ENCODE peak calls at places on chromosomes 3 and 15, in seven cellular contexts. P, Y, V, C, I, G and M are unnamed samples. For H3K27me3, the result is how much of the 10 kb centered on the place peaks cover.

GRCh38 chr15:45635763-45636292 is 999 bp downstream of the SQOR start:
- DNase-seq in G (no peak), I (no peak), Y (no peak), P (no peak), V (no peak), C (no peak), M (no peak)

GRCh38 chr3:195187609-195188529 is 83.1 kb downstream of the XXYLT1 start:
- DNase-seq in C (no peak), G (no peak), P (no peak), Y (no peak), V (peak), I (no peak), M (peak)

GRCh38 chr3:157531301-157531660 is 28.1 kb upstream of the VEPH1 start:
- DNase-seq in Y (no peak), C (no peak), G (no peak), I (no peak), P (no peak), V (no peak), M (no peak)

GRCh38 chr3:15794303-15794771 is 3.4 kb downstream of the ANKRD28 start:
- DNase-seq in C (no peak), G (peak), Y (no peak), V (no peak), I (no peak), P (no peak), M (no peak)

GRCh38 chr3:72338942-72339749 is 509.1 kb downstream of the SHQ1 start:
- DNase-seq in V (peak), I (peak), C (peak), P (no peak), G (peak), Y (no peak), M (no peak)

GRCh38 chr3:124730129-124730919 is at the start of gene UMPS:
- DNase-seq in P (peak), I (peak), G (peak), Y (peak), V (peak), C (peak), M (peak)

GRCh38 chr3:30952786-30953185 is 58.3 kb upstream of the GADL1 start:
- DNase-seq in P (peak), C (no peak), I (no peak), Y (no peak), V (no peak), G (no peak), M (no peak)

GRCh38 chr3:64091501-64091900 is 68.2 kb upstream of the PSMD6 start:
- DNase-seq in C (no peak), G (no peak), Y (no peak), P (no peak), V (no peak), I (no peak), M (no peak)

GRCh38 chr3:73808862-73809509 is 184.2 kb upstream of the PDZRN3 start:
- DNase-seq in P (no peak), I (no peak), C (no peak), Y (no peak), V (peak), G (no peak), M (no peak)

GRCh38 chr3:126952261-126952982 is 30.5 kb upstream of the PLXNA1 start:
- DNase-seq in G (no peak), V (no peak), P (no peak), Y (no peak), I (no peak), C (no peak), M (peak)

GRCh38 chr3:56725175-56725574 is 42.1 kb upstream of the TASOR start:
- DNase-seq in G (no peak), V (no peak), C (no peak), I (no peak), P (no peak), Y (peak), M (no peak)

GRCh38 chr15:91849180-91849579 is 4.3 kb upstream of the SLCO3A1 start:
- DNase-seq in G (no peak), V (no peak), Y (no peak), P (no peak), C (no peak), I (no peak), M (no peak)

GRCh38 chr15:57821826-57822225 is 115.3 kb downstream of the POLR2M start:
- DNase-seq in P (no peak), V (no peak), C (no peak), I (no peak), Y (no peak), G (no peak), M (no peak)

GRCh38 chr15:101115887-101116680 is 135.8 kb downstream of the CHSY1 start:
- DNase-seq in P (no peak), Y (no peak), G (no peak), I (no peak), V (peak), C (no peak), M (peak)

GRCh38 chr3:165855581-165855980 is 18.4 kb upstream of the BCHE start:
- DNase-seq in V (no peak), P (no peak), C (no peak), G (no peak), I (no peak), Y (no peak), M (no peak)

GRCh38 chr3:3798641-3799113 is 554 bp upstream of the LRRN1 start:
- DNase-seq in C (no peak), V (no peak), Y (peak), G (no peak), I (no peak), P (no peak), M (no peak)

GRCh38 chr15:97903560-97904195 is 56.8 kb upstream of the ARRDC4 start:
- DNase-seq in C (no peak), G (no peak), I (no peak), P (no peak), Y (no peak), V (no peak), M (no peak)

GRCh38 chr3:118884748-118885206 is 149.9 kb downstream of the IGSF11 start:
- DNase-seq in I (peak), P (no peak), Y (peak), V (peak), G (peak), C (peak), M (no peak)
- TF ChIP-seq CTCF in I (peak), P (peak), Y (peak), V (peak), G (peak), C (peak), M (peak)

GRCh38 chr15:39960411-39960810 is 26.5 kb downstream of the EIF2AK4 start:
- DNase-seq in V (no peak), Y (no peak), G (no peak), C (no peak), P (no peak), I (no peak), M (no peak)
- H3K27me3 ChIP-seq in V (under half), Y (under half), G (under half), C (under half), P (under half), I (under half), M (under half)

GRCh38 chr3:179738998-179739397 is 86.2 kb downstream of the USP13 start:
- DNase-seq in Y (no peak), V (no peak), I (no peak), P (no peak), G (no peak), C (no peak), M (no peak)

GRCh38 chr3:179743913-179744312 is 91.1 kb downstream of the USP13 start:
- DNase-seq in Y (no peak), P (no peak), G (no peak), I (no peak), V (no peak), C (no peak), M (no peak)

GRCh38 chr3:179744667-179745066 is 91.8 kb downstream of the USP13 start:
- DNase-seq in V (no peak), C (no peak), G (no peak), I (no peak), P (no peak), Y (no peak), M (no peak)

GRCh38 chr3:179735321-179735720 is 82.5 kb downstream of the USP13 start:
- DNase-seq in Y (no peak), G (no peak), V (no peak), C (no peak), I (no peak), P (no peak), M (no peak)

DNA sequence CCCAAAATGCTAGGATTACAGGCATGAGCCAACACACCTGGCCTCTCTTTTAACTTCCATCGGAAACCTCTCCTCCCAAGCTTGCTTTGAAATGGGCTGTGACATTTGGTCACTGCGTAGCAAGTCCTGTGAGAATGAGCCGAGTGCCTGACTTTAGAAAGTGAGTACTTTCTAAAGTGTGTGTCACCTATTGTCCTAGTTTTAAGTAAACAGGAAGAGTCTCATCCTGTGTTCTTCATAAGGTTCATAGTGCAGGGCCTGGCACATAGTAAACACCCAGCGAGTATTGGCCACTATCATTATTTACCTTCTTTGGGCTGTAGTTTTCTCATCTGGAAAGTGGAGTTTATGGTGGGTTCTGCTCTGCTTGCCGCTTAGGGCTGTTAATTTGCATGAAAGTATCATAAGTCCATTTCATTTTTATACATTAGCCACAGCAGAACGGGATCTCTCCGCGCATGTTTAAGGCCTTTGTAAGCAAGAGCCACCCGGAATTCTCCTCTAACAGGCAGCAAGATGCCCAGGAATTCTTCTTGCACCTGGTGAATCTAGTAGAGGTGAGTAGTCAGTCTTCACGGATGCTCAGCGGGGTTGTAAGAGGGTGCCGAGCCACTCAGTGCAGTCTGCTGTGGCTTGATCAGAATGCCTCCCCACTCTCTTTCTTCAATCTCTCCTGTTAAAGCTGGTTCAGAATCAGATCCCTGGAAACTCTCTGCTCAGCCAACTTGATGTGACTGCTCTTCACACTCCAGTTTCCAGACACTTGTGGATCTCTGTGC is 87.2 kb downstream of the USP13 start:
- DNase-seq in V (no peak), P (peak), C (no peak), I (no peak), Y (no peak), G (no peak), M (no peak)
- TF ChIP-seq POLR2AphosphoS5 in V (no peak), P (no peak), C (no peak), I (no peak), Y (no peak), G (no peak), M (no peak)

GRCh38 chr3:8606666-8607065 is 37.9 kb downstream of the SSUH2 start:
- DNase-seq in C (no peak), P (no peak), I (no peak), Y (no peak), G (no peak), V (peak), M (no peak)

GRCh38 chr3:8608791-8609171 is 35.8 kb downstream of the SSUH2 start:
- DNase-seq in G (no peak), P (no peak), I (no peak), C (no peak), Y (no peak), V (peak), M (no peak)

GRCh38 chr3:8604988-8605387 is 39.6 kb downstream of the SSUH2 start:
- DNase-seq in V (peak), I (no peak), G (no peak), Y (no peak), P (no peak), C (no peak), M (no peak)

GRCh38 chr3:8608041-8608790 is 36.4 kb downstream of the SSUH2 start:
- DNase-seq in V (peak), P (no peak), C (no peak), G (no peak), I (no peak), Y (no peak), M (no peak)

GRCh38 chr3:8607285-8608040 is 37.1 kb downstream of the SSUH2 start:
- DNase-seq in C (peak), Y (no peak), P (no peak), I (no peak), V (peak), G (no peak), M (no peak)
- TF ChIP-seq CTCF in C (peak), Y (peak), P (peak), I (peak), V (peak), G (peak), M (peak)

GRCh38 chr3:37668431-37668830 is 193.2 kb upstream of the CTDSPL start:
- DNase-seq in Y (no peak), C (no peak), V (no peak), G (no peak), I (no peak), P (peak), M (peak)

GRCh38 chr3:37671926-37672325 is 189.8 kb upstream of the CTDSPL start:
- DNase-seq in I (no peak), V (no peak), Y (no peak), C (no peak), G (no peak), P (peak), M (no peak)

GRCh38 chr3:37668831-37669610 is 192.7 kb upstream of the CTDSPL start:
- DNase-seq in I (no peak), V (no peak), C (no peak), P (peak), Y (peak), G (no peak), M (peak)

GRCh38 chr3:37673391-37673790 is 188.3 kb upstream of the CTDSPL start:
- DNase-seq in Y (no peak), G (no peak), P (peak), C (no peak), V (no peak), I (no peak), M (no peak)

GRCh38 chr3:37671000-37671483 is 190.6 kb upstream of the CTDSPL start:
- DNase-seq in Y (no peak), V (no peak), P (peak), I (no peak), C (no peak), G (no peak), M (no peak)
- H3K27me3 ChIP-seq in Y (under half), V (under half), P (under half), I (under half), C (under half), G (under half), M (under half)

GRCh38 chr15:76178321-76178720 is 118.5 kb downstream of the TMEM266 start:
- DNase-seq in P (no peak), V (no peak), I (no peak), C (no peak), G (no peak), Y (no peak), M (no peak)

GRCh38 chr15:76176059-76176458 is 116.3 kb downstream of the TMEM266 start:
- DNase-seq in P (no peak), Y (no peak), V (no peak), I (no peak), G (no peak), C (no peak), M (no peak)

GRCh38 chr15:76179023-76179422 is 119.2 kb downstream of the TMEM266 start:
- DNase-seq in I (no peak), Y (no peak), C (no peak), G (no peak), V (no peak), P (no peak), M (no peak)

GRCh38 chr15:76176487-76177085 is 116.8 kb downstream of the TMEM266 start:
- DNase-seq in G (no peak), V (no peak), C (no peak), Y (no peak), P (no peak), I (no peak), M (no peak)

DNA sequence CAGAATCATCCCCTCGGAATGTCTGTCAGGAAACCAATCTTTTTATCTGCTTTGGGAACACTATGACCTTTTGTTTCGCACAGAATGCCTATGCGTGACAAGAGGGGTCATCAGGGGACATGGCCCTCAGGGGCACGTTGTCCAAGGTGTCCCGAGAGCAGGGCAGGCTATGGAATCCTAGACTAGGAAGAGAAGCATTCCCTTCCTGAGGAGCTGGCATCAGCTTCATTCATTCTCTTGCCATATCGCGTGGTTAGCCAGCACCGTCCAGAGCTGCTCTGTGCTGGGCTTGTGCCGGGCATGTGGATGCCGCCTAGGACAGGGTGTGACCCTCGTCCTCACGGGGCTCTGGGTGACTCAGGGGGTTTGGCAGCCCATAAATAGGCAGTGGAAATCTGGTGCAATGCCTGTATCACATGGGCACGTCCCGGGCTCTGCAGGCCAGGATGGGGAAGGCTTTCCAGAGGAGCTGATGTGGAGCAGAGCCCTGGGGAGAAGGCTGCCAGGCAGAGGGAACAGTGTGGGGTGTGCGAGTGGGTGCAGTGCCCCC is 117.8 kb downstream of the TMEM266 start:
- DNase-seq in P (no peak), V (no peak), C (no peak), Y (no peak), G (no peak), I (no peak), M (peak)
- TF ChIP-seq POLR2AphosphoS5 in P (peak), V (no peak), C (no peak), Y (no peak), G (no peak), I (no peak), M (no peak)

DNA sequence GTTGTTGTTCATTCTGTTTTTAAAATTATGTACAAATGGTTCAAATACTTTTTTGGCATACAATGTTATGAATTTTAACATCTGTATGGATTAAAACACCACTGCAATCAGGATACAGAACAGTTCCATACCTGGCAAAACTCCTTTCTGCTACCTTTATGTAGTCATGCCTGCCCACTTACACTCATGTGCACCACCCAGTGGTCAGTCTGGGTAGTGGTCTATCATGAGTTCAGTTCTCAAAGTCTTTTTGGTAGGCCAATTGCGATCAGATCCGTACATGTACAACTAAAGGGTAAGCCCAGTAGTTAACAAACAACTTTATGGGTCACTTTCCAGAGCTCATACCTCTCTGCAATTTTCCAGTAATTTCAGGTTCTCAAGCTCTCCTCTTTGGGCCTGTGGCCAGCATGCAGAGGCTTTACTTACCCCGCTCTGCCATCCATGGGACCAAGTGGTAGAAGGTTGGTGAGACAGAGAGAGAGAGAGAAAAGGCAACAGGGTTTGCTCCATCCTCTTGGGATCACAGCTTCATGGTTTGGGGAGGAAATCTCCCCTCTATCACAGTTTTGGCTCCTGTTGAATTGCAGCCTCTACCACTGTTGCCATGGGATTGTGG is 63.9 kb upstream of the FAM98B start:
- DNase-seq in Y (peak), P (no peak), C (peak), I (peak), V (peak), G (peak), M (no peak)
- TF ChIP-seq CTCF in Y (peak), P (peak), C (peak), I (peak), V (peak), G (peak), M (peak)

GRCh38 chr3:130517541-130517940 is 564 bp downstream of the COL6A6 start:
- DNase-seq in G (no peak), V (no peak), P (no peak), Y (no peak), C (no peak), I (no peak), M (no peak)
- H3K27me3 ChIP-seq in G (under half), V (under half), P (under half), Y (under half), C (half or more), I (under half), M (under half)

DNA sequence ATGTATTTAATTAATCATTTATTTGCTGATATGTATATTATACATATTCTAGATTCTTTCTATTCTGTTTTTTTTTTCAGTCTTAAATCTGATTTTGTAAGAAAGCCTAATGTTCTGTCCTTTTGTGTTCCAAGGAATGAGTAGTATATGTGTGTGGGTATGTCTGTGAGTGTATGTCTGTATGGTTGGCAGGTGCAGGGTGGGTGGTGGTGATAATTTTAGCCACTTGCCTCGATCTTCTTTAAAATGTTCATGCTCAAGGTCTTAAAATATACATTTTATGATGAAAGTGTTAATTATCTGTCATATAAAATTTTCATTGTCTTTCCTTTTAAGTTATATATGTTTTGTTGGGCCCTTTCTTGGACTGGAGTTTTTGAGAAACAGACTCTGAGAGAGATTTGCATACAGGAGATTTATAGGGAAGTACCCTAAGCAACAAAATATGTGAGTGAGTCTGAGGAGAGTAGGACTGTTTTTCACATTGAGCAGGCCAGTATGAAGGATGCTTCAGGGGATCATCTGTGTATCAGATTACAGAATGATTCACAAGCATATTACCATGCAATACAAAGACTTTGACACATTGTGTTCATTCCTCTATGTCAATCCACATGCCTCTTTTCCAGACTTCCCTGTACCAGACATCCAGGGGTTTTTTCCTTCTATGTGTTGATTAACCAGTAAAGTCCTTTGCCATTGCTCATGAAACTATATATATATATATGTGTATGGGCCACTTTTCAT is 211.0 kb upstream of the DPPA4 start:
- DNase-seq in P (no peak), Y (no peak), V (no peak), I (no peak), G (no peak), C (no peak), M (no peak)
- TF ChIP-seq POLR2AphosphoS5 in P (no peak), Y (no peak), V (no peak), I (no peak), G (no peak), C (no peak), M (no peak)

DNA sequence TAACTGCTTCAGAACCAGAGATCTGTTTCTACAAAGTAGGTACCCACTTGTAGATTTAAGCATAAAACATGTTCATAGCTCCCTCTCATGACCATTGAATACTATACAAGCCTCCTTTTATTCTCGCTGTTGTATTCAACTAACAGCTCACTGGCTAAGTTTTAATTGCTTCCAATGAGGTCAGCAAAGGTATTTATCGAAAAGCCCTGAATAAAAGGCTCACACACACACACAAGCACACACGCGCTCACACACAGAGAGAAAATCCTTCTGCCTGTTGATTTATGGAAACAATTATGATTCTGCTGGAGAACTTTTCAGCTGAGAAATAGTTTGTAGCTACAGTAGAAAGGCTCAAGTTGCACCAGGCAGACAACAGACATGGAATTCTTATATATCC is at the start of gene FGF7:
- DNase-seq in C (no peak), Y (no peak), V (no peak), I (no peak), P (no peak), G (no peak), M (peak)
- TF ChIP-seq CTCF in C (no peak), Y (no peak), V (no peak), I (no peak), P (peak), G (no peak), M (no peak)